ENCODE peak calls at places on chromosome 18, in four cellular contexts. J is NCI-H2029 treated with DMSO at 0.1 percent for 48 hours, T is HCT116, N is iPS-NIHi11. L is an unnamed sample.

GRCh38 chr18:70030728-70031127 is 83.1 kb upstream of the CD226 start:
- DNase-seq in J (no peak), T (no peak), N (no peak), L (no peak)

GRCh38 chr18:46659484-46659883 is 2.5 kb upstream of the LOXHD1 start:
- DNase-seq in J (no peak), T (no peak), N (no peak), L (no peak)

GRCh38 chr18:74273394-74273793 is 18.4 kb downstream of the CYB5A start:
- DNase-seq in J (no peak), T (no peak), N (no peak), L (no peak)

GRCh38 chr18:34222396-34223163 is 2.1 kb downstream of the NOL4 start:
- DNase-seq in J (peak; percentile 57), T (no peak), N (peak; percentile 55), L (peak; percentile 84)

GRCh38 chr18:62976227-62976626 is 260.9 kb downstream of the PHLPP1 start:
- DNase-seq in J (no peak), T (no peak), N (no peak), L (no peak)

GRCh38 chr18:60060578-60060977 is 160.8 kb downstream of the PMAIP1 start:
- DNase-seq in J (no peak), T (no peak), N (no peak), L (no peak)

GRCh38 chr18:814300-815084 is 2.5 kb upstream of the YES1 start:
- DNase-seq in J (no peak), T (no peak), N (peak; percentile 14), L (no peak)

GRCh38 chr18:51541230-51541629 is 343.7 kb upstream of the MEX3C start:
- DNase-seq in J (no peak), T (no peak), N (no peak), L (no peak)

GRCh38 chr18:47492691-47493090 is 241.2 kb upstream of the SKOR2 start:
- DNase-seq in J (no peak), T (no peak), N (no peak), L (no peak)

GRCh38 chr18:79695856-79696850 is 16.6 kb downstream of the CTDP1 start:
- DNase-seq in J (no peak), T (no peak), N (no peak), L (no peak)

GRCh38 chr18:72935744-72936143 is 68.0 kb upstream of the NETO1 start:
- DNase-seq in J (no peak), T (no peak), N (no peak), L (no peak)

GRCh38 chr18:23994361-23994902 is 20.1 kb upstream of the TTC39C start:
- DNase-seq in J (peak; percentile 94), T (peak; percentile 18), N (no peak), L (peak; percentile 97)

GRCh38 chr18:67586101-67586500 is 69.6 kb upstream of the DSEL start:
- DNase-seq in J (no peak), T (no peak), N (no peak), L (no peak)

GRCh38 chr18:75211002-75211621 is 515 bp downstream of the TSHZ1 start:
- DNase-seq in J (no peak), T (no peak), N (peak; percentile 44), L (peak; percentile 31)

GRCh38 chr18:3255611-3256165 is 6.2 kb upstream of the MYL12B start:
- DNase-seq in J (no peak), T (no peak), N (no peak), L (no peak)

GRCh38 chr18:31185551-31185950 is 22.9 kb upstream of the DSC1 start:
- DNase-seq in J (no peak), T (no peak), N (no peak), L (no peak)

GRCh38 chr18:80172056-80172455 is 63.0 kb downstream of the ADNP2 start:
- DNase-seq in J (no peak), T (no peak), N (no peak), L (no peak)

GRCh38 chr18:61169386-61169785 is 163.8 kb upstream of the CDH20 start:
- DNase-seq in J (no peak), T (no peak), N (no peak), L (no peak)

GRCh38 chr18:48679236-48679635 is 140.4 kb downstream of the CTIF start:
- DNase-seq in J (no peak), T (no peak), N (no peak), L (peak; percentile 49)

GRCh38 chr18:48548404-48548771 is 9.6 kb downstream of the CTIF start:
- DNase-seq in J (no peak), T (no peak), N (no peak), L (no peak)

GRCh38 chr18:24672165-24672950 is 211.9 kb downstream of the HRH4 start:
- DNase-seq in J (no peak), T (no peak), N (no peak), L (peak; percentile 67)

GRCh38 chr18:35042389-35043066 is 1.3 kb downstream of the MAPRE2 start:
- DNase-seq in J (no peak), T (no peak), N (no peak), L (peak; percentile 31)

GRCh38 chr18:3839481-3840075 is 389.6 kb downstream of the TGIF1 start:
- DNase-seq in J (no peak), T (no peak), N (no peak), L (no peak)

GRCh38 chr18:22194151-22194598 is 24.8 kb downstream of the GATA6 start:
- DNase-seq in J (no peak), T (no peak), N (peak; percentile 30), L (no peak)

GRCh38 chr18:47689386-47689785 is 241.1 kb downstream of the SMAD2 start:
- DNase-seq in J (no peak), T (no peak), N (peak; percentile 63), L (no peak)

GRCh38 chr18:79791141-79791972 is 6.4 kb upstream of the KCNG2 start:
- DNase-seq in J (no peak), T (no peak), N (no peak), L (peak; percentile 13)

GRCh38 chr18:70397259-70397925 is 108.5 kb downstream of the SOCS6 start:
- DNase-seq in J (no peak), T (no peak), N (no peak), L (no peak)

GRCh38 chr18:46423226-46423805 is 233.7 kb downstream of the LOXHD1 start:
- DNase-seq in J (no peak), T (no peak), N (no peak), L (no peak)

GRCh38 chr18:45688834-45689233 is 35.1 kb upstream of the SLC14A1 start:
- DNase-seq in J (no peak), T (no peak), N (no peak), L (no peak)

GRCh38 chr18:79507076-79507545 is 111.4 kb downstream of the NFATC1 start:
- DNase-seq in J (no peak), T (no peak), N (no peak), L (peak; percentile 78)

GRCh38 chr18:8177330-8178016 is 431.8 kb upstream of the RAB12 start:
- DNase-seq in J (peak; percentile 19), T (no peak), N (peak; percentile 18), L (no peak)

GRCh38 chr18:75221397-75221796 is 10.8 kb downstream of the TSHZ1 start:
- DNase-seq in J (no peak), T (no peak), N (no peak), L (no peak)

GRCh38 chr18:331231-331771 is 63.5 kb upstream of the THOC1 start:
- DNase-seq in J (no peak), T (no peak), N (no peak), L (no peak)

GRCh38 chr18:31941010-31941809 is 1.7 kb downstream of the TRAPPC8 start:
- DNase-seq in J (no peak), T (no peak), N (no peak), L (no peak)

L was measured in DMS79 treated with DMSO at 0.1 percent for 48 hours.